ENCODE peak calls at places on chromosomes 4 and X, in nine cellular contexts. One of them, this sample, is unnamed.

GRCh38 chrX:111869639-111870034 is 6.3 kb upstream of the TRPC5OS start:
- DNase-seq in H9: peak; percentile 64
- DNase-seq in heart left ventricle: no peak
- DNase-seq in astrocyte: peak; percentile 29
- DNase-seq in upper lobe of left lung: no peak
- DNase-seq in kidney epithelial cell: no peak
- DNase-seq in fibroblast of lung: peak; percentile 31
- DNase-seq in progenitor cell of endocrine pancreas: peak; percentile 24
- DNase-seq in choroid plexus epithelial cell: peak; percentile 56
- DNase-seq in this sample: peak; percentile 50

GRCh38 chr4:189973646-189974045 is 33.0 kb downstream of the FRG1 start:
- DNase-seq in heart left ventricle: no peak
- DNase-seq in H9: no peak
- DNase-seq in choroid plexus epithelial cell: no peak
- DNase-seq in upper lobe of left lung: no peak
- DNase-seq in progenitor cell of endocrine pancreas: no peak
- DNase-seq in fibroblast of lung: no peak
- DNase-seq in astrocyte: no peak
- DNase-seq in kidney epithelial cell: no peak
- DNase-seq in this sample: no peak

GRCh38 chrX:39953027-39953426 is 144.7 kb downstream of the BCOR start:
- DNase-seq in kidney epithelial cell: no peak
- DNase-seq in H9: no peak
- DNase-seq in choroid plexus epithelial cell: no peak
- DNase-seq in upper lobe of left lung: no peak
- DNase-seq in fibroblast of lung: no peak
- DNase-seq in progenitor cell of endocrine pancreas: no peak
- DNase-seq in astrocyte: no peak
- DNase-seq in heart left ventricle: no peak
- DNase-seq in this sample: no peak

GRCh38 chr4:152398060-152398459 is 137.8 kb downstream of the FBXW7 start:
- DNase-seq in upper lobe of left lung: no peak
- DNase-seq in fibroblast of lung: peak; percentile 46
- DNase-seq in astrocyte: no peak
- DNase-seq in progenitor cell of endocrine pancreas: no peak
- DNase-seq in heart left ventricle: no peak
- DNase-seq in H9: no peak
- DNase-seq in choroid plexus epithelial cell: peak; percentile 51
- DNase-seq in kidney epithelial cell: no peak
- DNase-seq in this sample: no peak

GRCh38 chrX:30875957-30876356 is 13.1 kb downstream of the TAB3 start:
- DNase-seq in heart left ventricle: no peak
- DNase-seq in choroid plexus epithelial cell: peak; percentile 76
- DNase-seq in kidney epithelial cell: peak; percentile 56
- DNase-seq in H9: no peak
- DNase-seq in progenitor cell of endocrine pancreas: no peak
- DNase-seq in upper lobe of left lung: no peak
- DNase-seq in fibroblast of lung: peak; percentile 72
- DNase-seq in astrocyte: peak; percentile 64
- DNase-seq in this sample: peak; percentile 76

GRCh38 chr4:30789219-30789671 is 69.1 kb downstream of the PCDH7 start:
- DNase-seq in upper lobe of left lung: no peak
- DNase-seq in astrocyte: no peak
- DNase-seq in heart left ventricle: no peak
- DNase-seq in kidney epithelial cell: no peak
- DNase-seq in fibroblast of lung: no peak
- DNase-seq in choroid plexus epithelial cell: peak; percentile 33
- DNase-seq in progenitor cell of endocrine pancreas: no peak
- DNase-seq in H9: no peak
- DNase-seq in this sample: no peak

GRCh38 chr4:152166567-152166966 is 369.3 kb downstream of the FBXW7 start:
- DNase-seq in H9: no peak
- DNase-seq in choroid plexus epithelial cell: peak; percentile 6
- DNase-seq in kidney epithelial cell: no peak
- DNase-seq in upper lobe of left lung: no peak
- DNase-seq in progenitor cell of endocrine pancreas: peak; percentile 37
- DNase-seq in astrocyte: no peak
- DNase-seq in fibroblast of lung: peak; percentile 9
- DNase-seq in heart left ventricle: no peak
- DNase-seq in this sample: no peak

GRCh38 chrX:15785176-15785735 is 5.0 kb upstream of the ZRSR2 start:
- DNase-seq in choroid plexus epithelial cell: no peak
- DNase-seq in heart left ventricle: no peak
- DNase-seq in kidney epithelial cell: no peak
- DNase-seq in fibroblast of lung: no peak
- DNase-seq in progenitor cell of endocrine pancreas: no peak
- DNase-seq in upper lobe of left lung: no peak
- DNase-seq in astrocyte: no peak
- DNase-seq in H9: no peak
- DNase-seq in this sample: no peak

GRCh38 chr4:184177271-184177670 is 40.4 kb downstream of the ENPP6 start:
- DNase-seq in astrocyte: no peak
- DNase-seq in upper lobe of left lung: no peak
- DNase-seq in progenitor cell of endocrine pancreas: no peak
- DNase-seq in fibroblast of lung: no peak
- DNase-seq in kidney epithelial cell: no peak
- DNase-seq in H9: no peak
- DNase-seq in heart left ventricle: no peak
- DNase-seq in choroid plexus epithelial cell: no peak
- DNase-seq in this sample: no peak

GRCh38 chr4:140720387-140721087 is 35.6 kb downstream of the TBC1D9 start:
- DNase-seq in fibroblast of lung: no peak
- DNase-seq in H9: no peak
- DNase-seq in progenitor cell of endocrine pancreas: no peak
- DNase-seq in heart left ventricle: no peak
- DNase-seq in choroid plexus epithelial cell: no peak
- DNase-seq in upper lobe of left lung: no peak
- DNase-seq in kidney epithelial cell: no peak
- DNase-seq in astrocyte: no peak
- DNase-seq in this sample: no peak

GRCh38 chr4:102799816-102800215 is 27.5 kb downstream of the UBE2D3 start:
- DNase-seq in H9: no peak
- DNase-seq in kidney epithelial cell: no peak
- DNase-seq in astrocyte: no peak
- DNase-seq in heart left ventricle: no peak
- DNase-seq in choroid plexus epithelial cell: no peak
- DNase-seq in progenitor cell of endocrine pancreas: no peak
- DNase-seq in upper lobe of left lung: no peak
- DNase-seq in fibroblast of lung: no peak
- DNase-seq in this sample: peak; percentile 39

GRCh38 chrX:53494427-53494826 is 60.3 kb upstream of the HSD17B10 start:
- DNase-seq in choroid plexus epithelial cell: peak; percentile 78
- DNase-seq in upper lobe of left lung: no peak
- DNase-seq in heart left ventricle: no peak
- DNase-seq in progenitor cell of endocrine pancreas: no peak
- DNase-seq in fibroblast of lung: peak; percentile 20
- DNase-seq in astrocyte: no peak
- DNase-seq in kidney epithelial cell: no peak
- DNase-seq in H9: no peak
- DNase-seq in this sample: peak; percentile 34

GRCh38 chr4:134865675-134866074 is 664.1 kb upstream of the PABPC4L start:
- DNase-seq in upper lobe of left lung: no peak
- DNase-seq in H9: no peak
- DNase-seq in heart left ventricle: no peak
- DNase-seq in kidney epithelial cell: no peak
- DNase-seq in astrocyte: no peak
- DNase-seq in progenitor cell of endocrine pancreas: no peak
- DNase-seq in fibroblast of lung: no peak
- DNase-seq in choroid plexus epithelial cell: no peak
- DNase-seq in this sample: no peak

GRCh38 chrX:23904096-23904495 is 3.6 kb downstream of the APOO start:
- DNase-seq in H9: peak; percentile 39
- DNase-seq in fibroblast of lung: no peak
- DNase-seq in heart left ventricle: no peak
- DNase-seq in choroid plexus epithelial cell: peak; percentile 70
- DNase-seq in progenitor cell of endocrine pancreas: no peak
- DNase-seq in kidney epithelial cell: no peak
- DNase-seq in upper lobe of left lung: no peak
- DNase-seq in astrocyte: peak; percentile 37
- DNase-seq in this sample: peak; percentile 37

GRCh38 chr4:6591781-6592180 is 16.8 kb downstream of the MAN2B2 start:
- DNase-seq in fibroblast of lung: no peak
- DNase-seq in progenitor cell of endocrine pancreas: no peak
- DNase-seq in H9: no peak
- DNase-seq in heart left ventricle: no peak
- DNase-seq in choroid plexus epithelial cell: no peak
- DNase-seq in astrocyte: no peak
- DNase-seq in upper lobe of left lung: no peak
- DNase-seq in kidney epithelial cell: no peak
- DNase-seq in this sample: no peak
- TF ChIP-seq CTCF in fibroblast of lung: no peak
- TF ChIP-seq CTCF in progenitor cell of endocrine pancreas: no peak
- TF ChIP-seq CTCF in H9: peak; percentile 24
- TF ChIP-seq CTCF in heart left ventricle: no peak
- TF ChIP-seq CTCF in choroid plexus epithelial cell: no peak
- TF ChIP-seq CTCF in astrocyte: no peak
- TF ChIP-seq CTCF in upper lobe of left lung: no peak
- TF ChIP-seq CTCF in kidney epithelial cell: no peak
- TF ChIP-seq CTCF in this sample: no peak

GRCh38 chr4:176780995-176781738 is 11.6 kb downstream of the VEGFC start:
- DNase-seq in heart left ventricle: no peak
- DNase-seq in kidney epithelial cell: no peak
- DNase-seq in H9: no peak
- DNase-seq in choroid plexus epithelial cell: no peak
- DNase-seq in progenitor cell of endocrine pancreas: no peak
- DNase-seq in fibroblast of lung: peak; percentile 69
- DNase-seq in astrocyte: peak; percentile 49
- DNase-seq in upper lobe of left lung: no peak
- DNase-seq in this sample: peak; percentile 49
- TF ChIP-seq CTCF in heart left ventricle: no peak
- TF ChIP-seq CTCF in kidney epithelial cell: no peak
- TF ChIP-seq CTCF in H9: no peak
- TF ChIP-seq CTCF in choroid plexus epithelial cell: no peak
- TF ChIP-seq CTCF in progenitor cell of endocrine pancreas: no peak
- TF ChIP-seq CTCF in fibroblast of lung: no peak
- TF ChIP-seq CTCF in astrocyte: no peak
- TF ChIP-seq CTCF in upper lobe of left lung: no peak
- TF ChIP-seq CTCF in this sample: no peak

GRCh38 chr4:2062168-2062807 is 3.2 kb downstream of the NAT8L start:
- DNase-seq in kidney epithelial cell: no peak
- DNase-seq in upper lobe of left lung: peak; percentile 65
- DNase-seq in fibroblast of lung: no peak
- DNase-seq in progenitor cell of endocrine pancreas: no peak
- DNase-seq in heart left ventricle: no peak
- DNase-seq in H9: no peak
- DNase-seq in choroid plexus epithelial cell: no peak
- DNase-seq in astrocyte: no peak
- DNase-seq in this sample: no peak

GRCh38 chr4:2059034-2059725 is at the start of gene NAT8L:
- DNase-seq in H9: peak; percentile 52
- DNase-seq in astrocyte: no peak
- DNase-seq in choroid plexus epithelial cell: no peak
- DNase-seq in upper lobe of left lung: peak; percentile 88
- DNase-seq in heart left ventricle: peak; percentile 14
- DNase-seq in progenitor cell of endocrine pancreas: no peak
- DNase-seq in fibroblast of lung: no peak
- DNase-seq in kidney epithelial cell: no peak
- DNase-seq in this sample: no peak

GRCh38 chr4:2061208-2062131 is 2.3 kb downstream of the NAT8L start:
- DNase-seq in heart left ventricle: peak; percentile 22
- DNase-seq in H9: no peak
- DNase-seq in kidney epithelial cell: no peak
- DNase-seq in fibroblast of lung: no peak
- DNase-seq in choroid plexus epithelial cell: no peak
- DNase-seq in astrocyte: no peak
- DNase-seq in upper lobe of left lung: peak; percentile 64
- DNase-seq in progenitor cell of endocrine pancreas: no peak
- DNase-seq in this sample: no peak

GRCh38 chr4:2059726-2060577 is 825 bp downstream of the NAT8L start:
- DNase-seq in kidney epithelial cell: no peak
- DNase-seq in progenitor cell of endocrine pancreas: no peak
- DNase-seq in choroid plexus epithelial cell: no peak
- DNase-seq in H9: no peak
- DNase-seq in upper lobe of left lung: peak; percentile 83
- DNase-seq in astrocyte: no peak
- DNase-seq in heart left ventricle: peak; percentile 16
- DNase-seq in fibroblast of lung: no peak
- DNase-seq in this sample: no peak

DNA sequence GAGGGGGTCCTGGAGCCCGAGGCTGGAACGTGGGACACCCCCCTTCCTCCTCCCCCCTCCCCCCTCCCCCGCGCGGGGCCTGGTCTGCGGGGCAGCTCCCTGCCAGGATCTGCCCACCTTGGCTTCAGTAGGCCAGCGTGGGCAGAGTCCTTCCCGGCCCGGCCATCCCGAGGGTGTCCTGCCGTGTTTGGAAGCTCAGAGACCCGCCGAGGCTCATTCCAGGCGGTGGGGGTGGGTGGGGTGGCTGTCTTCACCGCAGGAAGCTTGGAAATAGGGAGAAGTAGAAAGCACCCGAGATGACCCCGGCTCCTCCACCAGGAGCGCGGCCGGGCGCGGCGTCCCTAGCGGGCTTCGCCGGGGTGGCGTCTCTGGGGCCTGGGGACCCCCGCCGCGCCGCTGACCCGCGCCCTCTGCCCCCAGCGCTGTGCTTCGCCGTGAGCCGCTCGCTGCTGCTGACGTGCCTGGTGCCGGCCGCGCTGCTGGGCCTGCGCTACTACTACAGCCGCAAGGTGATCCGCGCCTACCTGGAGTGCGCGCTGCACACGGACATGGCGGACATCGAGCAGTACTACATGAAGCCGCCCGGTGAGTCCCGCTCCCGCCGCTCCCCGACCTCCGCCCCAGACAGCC is 1.6 kb downstream of the NAT8L start:
- DNase-seq in upper lobe of left lung: peak; percentile 82
- DNase-seq in kidney epithelial cell: no peak
- DNase-seq in H9: peak; percentile 77
- DNase-seq in fibroblast of lung: no peak
- DNase-seq in progenitor cell of endocrine pancreas: peak; percentile 48
- DNase-seq in astrocyte: no peak
- DNase-seq in choroid plexus epithelial cell: no peak
- DNase-seq in heart left ventricle: peak; percentile 16
- DNase-seq in this sample: no peak
- TF ChIP-seq CTCF in upper lobe of left lung: no peak
- TF ChIP-seq CTCF in kidney epithelial cell: no peak
- TF ChIP-seq CTCF in H9: peak; percentile 31
- TF ChIP-seq CTCF in fibroblast of lung: no peak
- TF ChIP-seq CTCF in progenitor cell of endocrine pancreas: peak; percentile 42
- TF ChIP-seq CTCF in astrocyte: no peak
- TF ChIP-seq CTCF in choroid plexus epithelial cell: no peak
- TF ChIP-seq CTCF in heart left ventricle: no peak
- TF ChIP-seq CTCF in this sample: no peak

DNA sequence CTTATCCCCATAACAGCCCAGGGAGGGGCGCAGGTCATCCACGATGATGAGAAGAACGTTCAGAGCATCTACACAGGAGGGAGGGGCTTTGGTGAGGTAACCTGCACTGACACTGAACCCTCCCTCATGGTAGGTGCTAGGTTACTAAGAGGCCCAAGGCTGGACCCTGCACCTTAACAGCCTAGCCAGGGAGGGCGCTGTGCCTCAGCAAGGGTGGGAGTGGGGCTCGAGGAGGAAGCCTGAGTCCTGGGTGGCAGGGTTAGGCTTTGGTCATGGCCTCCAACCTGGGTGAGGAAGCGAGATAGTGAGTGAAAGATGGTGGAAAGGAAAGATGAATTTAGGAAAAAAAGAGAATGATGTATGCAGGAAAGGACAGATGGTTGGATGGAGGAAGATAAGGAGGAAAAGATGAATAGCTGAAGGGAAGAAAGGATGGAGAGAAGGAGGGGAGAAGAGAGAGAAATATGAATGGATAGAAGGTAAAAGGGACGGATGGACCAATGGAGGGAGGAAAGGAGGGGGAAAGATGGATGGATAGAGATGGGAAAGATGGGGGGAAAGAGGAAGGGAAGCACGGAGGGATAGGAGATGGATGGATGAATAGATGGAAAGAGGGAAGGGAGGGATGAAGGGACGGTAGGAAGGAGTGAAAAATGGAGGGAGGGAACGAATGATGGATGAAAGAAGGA is 736 bp downstream of the IDS start:
- DNase-seq in progenitor cell of endocrine pancreas: no peak
- DNase-seq in kidney epithelial cell: no peak
- DNase-seq in astrocyte: no peak
- DNase-seq in fibroblast of lung: no peak
- DNase-seq in upper lobe of left lung: no peak
- DNase-seq in heart left ventricle: no peak
- DNase-seq in H9: peak; percentile 69
- DNase-seq in choroid plexus epithelial cell: no peak
- DNase-seq in this sample: peak; percentile 12
- TF ChIP-seq CTCF in progenitor cell of endocrine pancreas: peak; percentile 37
- TF ChIP-seq CTCF in kidney epithelial cell: peak; percentile 49
- TF ChIP-seq CTCF in astrocyte: no peak
- TF ChIP-seq CTCF in fibroblast of lung: no peak
- TF ChIP-seq CTCF in upper lobe of left lung: peak; percentile 46
- TF ChIP-seq CTCF in heart left ventricle: peak; percentile 8
- TF ChIP-seq CTCF in H9: peak; percentile 58
- TF ChIP-seq CTCF in choroid plexus epithelial cell: peak; percentile 41
- TF ChIP-seq CTCF in this sample: peak; percentile 33

This sample was measured in AG10803.